ENCODE peak calls at places on chromosome X, in ten cellular contexts. One of them, this sample, is unnamed.

GRCh38 chrX:149630681-149631292 is 805 bp downstream of the TMEM185A start:
- DNase-seq in transverse colon: no peak
- DNase-seq in stomach: no peak
- DNase-seq in suprapubic skin: no peak
- DNase-seq in SK-N-SH: peak
- DNase-seq in H1: no peak
- DNase-seq in sigmoid colon: no peak
- DNase-seq in HepG2: peak
- DNase-seq in ovary: no peak
- DNase-seq in K562: peak
- DNase-seq in this sample: no peak

GRCh38 chrX:1537031-1537715 is at the start of gene P2RY8:
- DNase-seq in transverse colon: peak
- DNase-seq in ovary: peak
- DNase-seq in stomach: peak
- DNase-seq in K562: peak
- DNase-seq in SK-N-SH: no peak
- DNase-seq in H1: no peak
- DNase-seq in sigmoid colon: peak
- DNase-seq in suprapubic skin: peak
- DNase-seq in HepG2: peak
- DNase-seq in this sample: peak

GRCh38 chrX:11040976-11041375 is 70.2 kb upstream of the HCCS start:
- DNase-seq in SK-N-SH: no peak
- DNase-seq in HepG2: no peak
- DNase-seq in H1: no peak
- DNase-seq in suprapubic skin: no peak
- DNase-seq in transverse colon: no peak
- DNase-seq in sigmoid colon: no peak
- DNase-seq in stomach: no peak
- DNase-seq in K562: no peak
- DNase-seq in ovary: no peak
- DNase-seq in this sample: no peak

GRCh38 chrX:10327651-10328050 is 170.9 kb downstream of the CLCN4 start:
- DNase-seq in SK-N-SH: no peak
- DNase-seq in HepG2: peak
- DNase-seq in K562: no peak
- DNase-seq in H1: peak
- DNase-seq in suprapubic skin: no peak
- DNase-seq in stomach: no peak
- DNase-seq in transverse colon: no peak
- DNase-seq in sigmoid colon: no peak
- DNase-seq in ovary: no peak
- DNase-seq in this sample: no peak

GRCh38 chrX:20547649-20548051 is 280.9 kb upstream of the RPS6KA3 start:
- DNase-seq in HepG2: peak
- DNase-seq in SK-N-SH: no peak
- DNase-seq in sigmoid colon: no peak
- DNase-seq in K562: no peak
- DNase-seq in ovary: no peak
- DNase-seq in transverse colon: peak
- DNase-seq in H1: no peak
- DNase-seq in stomach: no peak
- DNase-seq in suprapubic skin: no peak
- DNase-seq in this sample: no peak

GRCh38 chrX:118536687-118537461 is 41.3 kb downstream of the DOCK11 start:
- DNase-seq in stomach: no peak
- DNase-seq in transverse colon: no peak
- DNase-seq in HepG2: no peak
- DNase-seq in suprapubic skin: no peak
- DNase-seq in K562: peak
- DNase-seq in SK-N-SH: peak
- DNase-seq in sigmoid colon: no peak
- DNase-seq in H1: no peak
- DNase-seq in ovary: no peak
- DNase-seq in this sample: no peak

GRCh38 chrX:10111364-10112148 is 45.2 kb upstream of the CLCN4 start:
- DNase-seq in HepG2: peak
- DNase-seq in K562: no peak
- DNase-seq in sigmoid colon: peak
- DNase-seq in H1: no peak
- DNase-seq in suprapubic skin: no peak
- DNase-seq in transverse colon: peak
- DNase-seq in stomach: no peak
- DNase-seq in SK-N-SH: no peak
- DNase-seq in ovary: peak
- DNase-seq in this sample: no peak

GRCh38 chrX:105698386-105698785 is 124.0 kb upstream of the NRK start:
- DNase-seq in SK-N-SH: no peak
- DNase-seq in HepG2: no peak
- DNase-seq in suprapubic skin: no peak
- DNase-seq in sigmoid colon: no peak
- DNase-seq in K562: no peak
- DNase-seq in stomach: no peak
- DNase-seq in ovary: no peak
- DNase-seq in H1: no peak
- DNase-seq in transverse colon: no peak
- DNase-seq in this sample: no peak

GRCh38 chrX:40103565-40104323 is 6.0 kb upstream of the BCOR start:
- DNase-seq in sigmoid colon: no peak
- DNase-seq in K562: peak
- DNase-seq in ovary: no peak
- DNase-seq in transverse colon: no peak
- DNase-seq in suprapubic skin: no peak
- DNase-seq in SK-N-SH: no peak
- DNase-seq in H1: no peak
- DNase-seq in stomach: no peak
- DNase-seq in HepG2: no peak
- DNase-seq in this sample: no peak

GRCh38 chrX:40105791-40106676 is 8.3 kb upstream of the BCOR start:
- DNase-seq in stomach: peak
- DNase-seq in transverse colon: peak
- DNase-seq in SK-N-SH: peak
- DNase-seq in K562: peak
- DNase-seq in H1: no peak
- DNase-seq in sigmoid colon: peak
- DNase-seq in suprapubic skin: no peak
- DNase-seq in HepG2: no peak
- DNase-seq in ovary: peak
- DNase-seq in this sample: peak

GRCh38 chrX:40102393-40103381 is 4.9 kb upstream of the BCOR start:
- DNase-seq in ovary: no peak
- DNase-seq in sigmoid colon: no peak
- DNase-seq in stomach: no peak
- DNase-seq in H1: no peak
- DNase-seq in K562: peak
- DNase-seq in HepG2: no peak
- DNase-seq in transverse colon: no peak
- DNase-seq in suprapubic skin: no peak
- DNase-seq in SK-N-SH: no peak
- DNase-seq in this sample: no peak

GRCh38 chrX:40105016-40105790 is 7.4 kb upstream of the BCOR start:
- DNase-seq in K562: peak
- DNase-seq in H1: no peak
- DNase-seq in ovary: peak
- DNase-seq in stomach: no peak
- DNase-seq in suprapubic skin: no peak
- DNase-seq in sigmoid colon: no peak
- DNase-seq in HepG2: no peak
- DNase-seq in SK-N-SH: peak
- DNase-seq in transverse colon: peak
- DNase-seq in this sample: no peak

DNA sequence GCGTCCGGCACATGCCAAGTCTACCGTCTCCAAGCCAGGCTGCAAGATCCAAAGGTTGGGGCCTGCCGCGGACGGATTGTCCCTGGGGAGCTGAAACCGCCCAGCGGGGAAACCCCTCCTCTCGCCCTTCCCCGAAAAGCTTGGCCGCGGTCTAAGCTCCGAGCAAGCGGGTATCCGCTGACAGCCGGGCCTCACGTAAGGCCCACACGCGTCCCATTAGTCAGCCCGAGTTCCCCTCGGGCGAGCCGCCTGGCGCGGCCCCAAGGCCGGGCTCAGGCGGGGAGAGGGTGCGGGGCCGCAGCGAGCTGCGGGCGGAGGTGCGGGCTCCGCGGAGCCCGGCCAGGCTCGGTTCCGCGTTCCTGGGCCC is 6.9 kb upstream of the BCOR start:
- DNase-seq in ovary: peak
- DNase-seq in sigmoid colon: peak
- DNase-seq in H1: no peak
- DNase-seq in transverse colon: peak
- DNase-seq in HepG2: no peak
- DNase-seq in SK-N-SH: peak
- DNase-seq in stomach: peak
- DNase-seq in K562: peak
- DNase-seq in suprapubic skin: no peak
- DNase-seq in this sample: no peak
- TF ChIP-seq EP300 in ovary: no peak
- TF ChIP-seq EP300 in sigmoid colon: peak
- TF ChIP-seq EP300 in H1: no peak
- TF ChIP-seq EP300 in transverse colon: peak
- TF ChIP-seq EP300 in HepG2: no peak
- TF ChIP-seq EP300 in SK-N-SH: no peak
- TF ChIP-seq EP300 in stomach: no peak
- TF ChIP-seq EP300 in K562: no peak
- TF ChIP-seq EP300 in suprapubic skin: no peak
- TF ChIP-seq EP300 in this sample: no peak

DNA sequence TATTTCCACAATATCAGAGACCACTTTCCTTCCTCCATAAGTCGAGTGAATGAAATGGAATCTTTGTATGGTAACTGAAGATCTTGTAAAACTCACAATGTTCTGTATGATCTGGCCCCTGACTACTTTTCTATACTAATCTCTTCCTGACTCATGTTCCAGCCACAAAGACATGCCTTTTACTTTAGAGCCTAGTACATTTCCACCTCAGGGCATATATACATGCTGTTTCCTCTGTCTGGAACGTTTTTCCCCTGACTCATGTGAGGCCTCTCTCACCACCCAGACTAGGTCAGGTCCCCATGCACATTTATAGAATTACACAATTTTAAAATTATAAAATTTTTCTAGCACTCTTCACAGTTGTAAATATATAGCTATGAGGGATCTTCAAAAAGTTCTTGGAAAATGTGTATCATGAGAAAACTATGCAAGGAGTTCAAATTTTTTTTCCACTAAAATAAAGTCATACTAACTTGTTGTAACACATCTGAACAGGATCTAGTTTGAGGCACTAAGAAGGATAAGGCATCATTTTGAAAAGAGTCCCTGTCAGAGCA is 208.8 kb downstream of the SH2D1A start:
- DNase-seq in SK-N-SH: no peak
- DNase-seq in sigmoid colon: no peak
- DNase-seq in stomach: no peak
- DNase-seq in K562: no peak
- DNase-seq in HepG2: no peak
- DNase-seq in H1: no peak
- DNase-seq in transverse colon: no peak
- DNase-seq in suprapubic skin: no peak
- DNase-seq in ovary: no peak
- DNase-seq in this sample: no peak
- TF ChIP-seq EP300 in SK-N-SH: no peak
- TF ChIP-seq EP300 in sigmoid colon: no peak
- TF ChIP-seq EP300 in stomach: no peak
- TF ChIP-seq EP300 in K562: no peak
- TF ChIP-seq EP300 in HepG2: no peak
- TF ChIP-seq EP300 in H1: no peak
- TF ChIP-seq EP300 in transverse colon: no peak
- TF ChIP-seq EP300 in suprapubic skin: no peak
- TF ChIP-seq EP300 in ovary: no peak
- TF ChIP-seq EP300 in this sample: no peak

GRCh38 chrX:73817381-73818199 is 254.6 kb downstream of the CHIC1 start:
- DNase-seq in H1: no peak
- DNase-seq in transverse colon: no peak
- DNase-seq in stomach: no peak
- DNase-seq in suprapubic skin: no peak
- DNase-seq in ovary: no peak
- DNase-seq in K562: no peak
- DNase-seq in sigmoid colon: no peak
- DNase-seq in HepG2: no peak
- DNase-seq in SK-N-SH: no peak
- DNase-seq in this sample: no peak

GRCh38 chrX:73812256-73812655 is 249.3 kb downstream of the CHIC1 start:
- DNase-seq in HepG2: no peak
- DNase-seq in K562: no peak
- DNase-seq in suprapubic skin: no peak
- DNase-seq in SK-N-SH: no peak
- DNase-seq in H1: no peak
- DNase-seq in ovary: no peak
- DNase-seq in transverse colon: no peak
- DNase-seq in sigmoid colon: no peak
- DNase-seq in stomach: no peak
- DNase-seq in this sample: no peak
- TF ChIP-seq EP300 in HepG2: no peak
- TF ChIP-seq EP300 in K562: no peak
- TF ChIP-seq EP300 in suprapubic skin: no peak
- TF ChIP-seq EP300 in SK-N-SH: no peak
- TF ChIP-seq EP300 in H1: no peak
- TF ChIP-seq EP300 in ovary: no peak
- TF ChIP-seq EP300 in transverse colon: no peak
- TF ChIP-seq EP300 in sigmoid colon: no peak
- TF ChIP-seq EP300 in stomach: no peak
- TF ChIP-seq EP300 in this sample: no peak

GRCh38 chrX:125205918-125206665 is 113.6 kb upstream of the TEX13C start:
- DNase-seq in K562: no peak
- DNase-seq in suprapubic skin: peak
- DNase-seq in HepG2: no peak
- DNase-seq in sigmoid colon: peak
- DNase-seq in ovary: no peak
- DNase-seq in transverse colon: no peak
- DNase-seq in SK-N-SH: peak
- DNase-seq in H1: no peak
- DNase-seq in stomach: no peak
- DNase-seq in this sample: no peak
- TF ChIP-seq EP300 in K562: no peak
- TF ChIP-seq EP300 in suprapubic skin: no peak
- TF ChIP-seq EP300 in HepG2: no peak
- TF ChIP-seq EP300 in sigmoid colon: no peak
- TF ChIP-seq EP300 in ovary: no peak
- TF ChIP-seq EP300 in transverse colon: no peak
- TF ChIP-seq EP300 in SK-N-SH: no peak
- TF ChIP-seq EP300 in H1: no peak
- TF ChIP-seq EP300 in stomach: no peak
- TF ChIP-seq EP300 in this sample: no peak

DNA sequence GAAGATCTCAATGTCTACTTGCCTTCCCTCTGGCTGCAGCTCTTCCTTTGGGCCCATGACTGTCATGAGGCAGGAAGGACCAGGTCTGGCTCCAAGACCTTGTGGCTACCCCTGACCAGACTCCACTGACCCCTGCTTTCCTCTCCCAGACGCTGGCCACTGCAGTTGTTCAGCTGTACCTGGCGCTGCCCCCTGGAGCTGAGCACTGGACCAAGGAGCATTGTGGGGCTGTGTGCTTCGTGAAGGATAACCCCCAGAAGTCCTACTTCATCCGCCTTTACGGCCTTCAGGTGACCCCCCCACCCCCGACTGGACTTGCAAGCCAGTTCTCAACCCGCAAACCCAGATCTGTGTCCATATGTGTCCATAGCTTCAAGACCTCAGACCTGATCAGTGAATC is 535 bp downstream of the WAS start:
- DNase-seq in K562: no peak
- DNase-seq in ovary: no peak
- DNase-seq in transverse colon: no peak
- DNase-seq in suprapubic skin: no peak
- DNase-seq in stomach: no peak
- DNase-seq in HepG2: no peak
- DNase-seq in sigmoid colon: no peak
- DNase-seq in H1: no peak
- DNase-seq in SK-N-SH: no peak
- DNase-seq in this sample: no peak
- TF ChIP-seq EP300 in K562: no peak
- TF ChIP-seq EP300 in ovary: no peak
- TF ChIP-seq EP300 in transverse colon: no peak
- TF ChIP-seq EP300 in suprapubic skin: no peak
- TF ChIP-seq EP300 in stomach: no peak
- TF ChIP-seq EP300 in HepG2: no peak
- TF ChIP-seq EP300 in sigmoid colon: no peak
- TF ChIP-seq EP300 in H1: no peak
- TF ChIP-seq EP300 in SK-N-SH: no peak
- TF ChIP-seq EP300 in this sample: no peak